ENCODE peak calls at places on chromosomes 7 and 10, in eight cellular contexts. One of them, this sample, is unnamed.

GRCh38 chr7:17325364-17325763 is 26.9 kb downstream of the AHR start:
- DNase-seq in activated CD4-positive, CD25-positive, alpha-beta regulatory T cell: no peak
- DNase-seq in HFF-Myc: no peak
- DNase-seq in A549: peak
- DNase-seq in GM20000: no peak
- DNase-seq in putamen: no peak
- DNase-seq in endothelial cell: no peak
- DNase-seq in AG10803: peak
- DNase-seq in this sample: no peak

GRCh38 chr7:26567263-26567662 is 275.6 kb downstream of the SNX10 start:
- DNase-seq in activated CD4-positive, CD25-positive, alpha-beta regulatory T cell: no peak
- DNase-seq in HFF-Myc: no peak
- DNase-seq in A549: no peak
- DNase-seq in GM20000: no peak
- DNase-seq in putamen: no peak
- DNase-seq in endothelial cell: no peak
- DNase-seq in AG10803: no peak
- DNase-seq in this sample: no peak

GRCh38 chr7:105245398-105246099 is 143.2 kb downstream of the SRPK2 start:
- DNase-seq in activated CD4-positive, CD25-positive, alpha-beta regulatory T cell: no peak
- DNase-seq in HFF-Myc: no peak
- DNase-seq in A549: no peak
- DNase-seq in GM20000: no peak
- DNase-seq in putamen: no peak
- DNase-seq in endothelial cell: no peak
- DNase-seq in AG10803: no peak
- DNase-seq in this sample: no peak

GRCh38 chr10:12504628-12505027 is 155.3 kb downstream of the CAMK1D start:
- DNase-seq in activated CD4-positive, CD25-positive, alpha-beta regulatory T cell: no peak
- DNase-seq in HFF-Myc: no peak
- DNase-seq in A549: no peak
- DNase-seq in GM20000: no peak
- DNase-seq in putamen: no peak
- DNase-seq in endothelial cell: no peak
- DNase-seq in AG10803: no peak
- DNase-seq in this sample: no peak

GRCh38 chr7:114293289-114294012 is 121.2 kb upstream of the FOXP2 start:
- DNase-seq in activated CD4-positive, CD25-positive, alpha-beta regulatory T cell: no peak
- DNase-seq in HFF-Myc: no peak
- DNase-seq in A549: no peak
- DNase-seq in GM20000: no peak
- DNase-seq in putamen: no peak
- DNase-seq in endothelial cell: no peak
- DNase-seq in AG10803: no peak
- DNase-seq in this sample: no peak

GRCh38 chr7:123154231-123154860 is 45.4 kb downstream of the SLC13A1 start:
- DNase-seq in activated CD4-positive, CD25-positive, alpha-beta regulatory T cell: no peak
- DNase-seq in HFF-Myc: peak
- DNase-seq in A549: peak
- DNase-seq in GM20000: peak
- DNase-seq in putamen: peak
- DNase-seq in endothelial cell: peak
- DNase-seq in AG10803: peak
- DNase-seq in this sample: peak

GRCh38 chr10:28326516-28327493 is 23.9 kb upstream of the MPP7 start:
- DNase-seq in activated CD4-positive, CD25-positive, alpha-beta regulatory T cell: no peak
- DNase-seq in HFF-Myc: no peak
- DNase-seq in A549: no peak
- DNase-seq in GM20000: no peak
- DNase-seq in putamen: peak
- DNase-seq in endothelial cell: no peak
- DNase-seq in AG10803: peak
- DNase-seq in this sample: no peak

GRCh38 chr7:50164552-50165220 is 71.6 kb upstream of the ZPBP start:
- DNase-seq in activated CD4-positive, CD25-positive, alpha-beta regulatory T cell: no peak
- DNase-seq in HFF-Myc: no peak
- DNase-seq in A549: no peak
- DNase-seq in GM20000: no peak
- DNase-seq in putamen: no peak
- DNase-seq in endothelial cell: no peak
- DNase-seq in AG10803: no peak
- DNase-seq in this sample: no peak

GRCh38 chr10:63670291-63670898 is 149.2 kb downstream of the REEP3 start:
- DNase-seq in activated CD4-positive, CD25-positive, alpha-beta regulatory T cell: no peak
- DNase-seq in HFF-Myc: no peak
- DNase-seq in A549: no peak
- DNase-seq in GM20000: peak
- DNase-seq in putamen: peak
- DNase-seq in endothelial cell: no peak
- DNase-seq in AG10803: peak
- DNase-seq in this sample: no peak

GRCh38 chr10:74332398-74332797 is 181.4 kb downstream of the ADK start:
- DNase-seq in activated CD4-positive, CD25-positive, alpha-beta regulatory T cell: no peak
- DNase-seq in HFF-Myc: no peak
- DNase-seq in A549: no peak
- DNase-seq in GM20000: no peak
- DNase-seq in putamen: no peak
- DNase-seq in endothelial cell: no peak
- DNase-seq in AG10803: peak
- DNase-seq in this sample: no peak

GRCh38 chr10:34507217-34507616 is 307.9 kb downstream of the PARD3 start:
- DNase-seq in activated CD4-positive, CD25-positive, alpha-beta regulatory T cell: no peak
- DNase-seq in HFF-Myc: no peak
- DNase-seq in A549: no peak
- DNase-seq in GM20000: no peak
- DNase-seq in putamen: no peak
- DNase-seq in endothelial cell: no peak
- DNase-seq in AG10803: no peak
- DNase-seq in this sample: no peak